ENCODE peak calls at places on chromosomes 7 and 10, in ten cellular contexts. T, J, D, V, W, E, L, H, P and Y are unnamed samples.

GRCh38 chr7:5508698-5509097 is 85.1 kb upstream of the TNRC18 start:
- DNase-seq in W (no peak), L (no peak), D (no peak), J (no peak), P (no peak), T (no peak), E (no peak), H (no peak), V (no peak), Y (no peak)

GRCh38 chr7:127390817-127391590 is 1.5 kb downstream of the ZNF800 start:
- DNase-seq in W (no peak), E (no peak), V (no peak), D (no peak), T (no peak), P (peak; percentile 40), H (no peak), J (no peak), L (no peak), Y (no peak)

GRCh38 chr10:114311023-114311422 is 72.0 kb downstream of the VWA2 start:
- DNase-seq in J (no peak), D (no peak), W (no peak), L (no peak), H (no peak), V (no peak), P (peak; percentile 11), T (no peak), E (no peak), Y (no peak)

GRCh38 chr7:326845-327304 is 36.9 kb downstream of the FOXL3 start:
- DNase-seq in V (no peak), H (peak; percentile 33), P (no peak), T (no peak), L (peak; percentile 24), W (peak; percentile 4), J (peak; percentile 78), D (no peak), E (no peak), Y (no peak)

GRCh38 chr10:69327463-69328345 is 49.4 kb downstream of the HK1 start:
- DNase-seq in L (peak; percentile 50), P (peak; percentile 78), H (no peak), W (peak; percentile 81), J (peak; percentile 55), T (peak; percentile 34), V (peak; percentile 62), D (peak; percentile 61), E (no peak), Y (peak; percentile 51)

GRCh38 chr10:4315529-4315928 is 510.5 kb upstream of the AKR1E2 start:
- DNase-seq in T (no peak), J (no peak), W (peak; percentile 96), L (peak; percentile 12), D (no peak), V (no peak), H (no peak), P (no peak), E (no peak), Y (no peak)

GRCh38 chr10:114548662-114549061 is 109.4 kb downstream of the ABLIM1 start:
- DNase-seq in V (peak; percentile 66), D (no peak), H (peak; percentile 67), J (peak; percentile 56), P (no peak), T (no peak), E (no peak), L (peak; percentile 53), W (peak; percentile 74), Y (no peak)

GRCh38 chr10:87734987-87735827 is 75.5 kb downstream of the PAPSS2 start:
- DNase-seq in H (peak; percentile 41), W (peak; percentile 68), J (peak; percentile 56), L (peak; percentile 48), T (no peak), V (peak; percentile 18), D (peak; percentile 61), E (no peak), P (no peak), Y (peak; percentile 60)

GRCh38 chr10:72085864-72086465 is 2.4 kb downstream of the SPOCK2 start:
- DNase-seq in W (no peak), J (no peak), L (no peak), P (no peak), D (no peak), V (no peak), H (no peak), E (no peak), T (no peak), Y (peak; percentile 17)

GRCh38 chr10:72085166-72085565 is 3.2 kb downstream of the SPOCK2 start:
- DNase-seq in J (no peak), T (no peak), V (no peak), E (no peak), D (no peak), L (no peak), W (no peak), H (no peak), P (no peak), Y (peak; percentile 15)

GRCh38 chr10:72087392-72087968 is 871 bp downstream of the SPOCK2 start:
- DNase-seq in V (no peak), D (peak; percentile 52), T (peak; percentile 51), H (no peak), E (no peak), L (no peak), J (peak; percentile 33), P (no peak), W (no peak), Y (peak; percentile 67)

GRCh38 chr10:72087969-72088878 is at the start of gene SPOCK2:
- DNase-seq in W (peak; percentile 7), H (no peak), L (no peak), V (no peak), J (no peak), P (no peak), T (peak; percentile 73), D (peak; percentile 53), E (no peak), Y (peak; percentile 70)

DNA sequence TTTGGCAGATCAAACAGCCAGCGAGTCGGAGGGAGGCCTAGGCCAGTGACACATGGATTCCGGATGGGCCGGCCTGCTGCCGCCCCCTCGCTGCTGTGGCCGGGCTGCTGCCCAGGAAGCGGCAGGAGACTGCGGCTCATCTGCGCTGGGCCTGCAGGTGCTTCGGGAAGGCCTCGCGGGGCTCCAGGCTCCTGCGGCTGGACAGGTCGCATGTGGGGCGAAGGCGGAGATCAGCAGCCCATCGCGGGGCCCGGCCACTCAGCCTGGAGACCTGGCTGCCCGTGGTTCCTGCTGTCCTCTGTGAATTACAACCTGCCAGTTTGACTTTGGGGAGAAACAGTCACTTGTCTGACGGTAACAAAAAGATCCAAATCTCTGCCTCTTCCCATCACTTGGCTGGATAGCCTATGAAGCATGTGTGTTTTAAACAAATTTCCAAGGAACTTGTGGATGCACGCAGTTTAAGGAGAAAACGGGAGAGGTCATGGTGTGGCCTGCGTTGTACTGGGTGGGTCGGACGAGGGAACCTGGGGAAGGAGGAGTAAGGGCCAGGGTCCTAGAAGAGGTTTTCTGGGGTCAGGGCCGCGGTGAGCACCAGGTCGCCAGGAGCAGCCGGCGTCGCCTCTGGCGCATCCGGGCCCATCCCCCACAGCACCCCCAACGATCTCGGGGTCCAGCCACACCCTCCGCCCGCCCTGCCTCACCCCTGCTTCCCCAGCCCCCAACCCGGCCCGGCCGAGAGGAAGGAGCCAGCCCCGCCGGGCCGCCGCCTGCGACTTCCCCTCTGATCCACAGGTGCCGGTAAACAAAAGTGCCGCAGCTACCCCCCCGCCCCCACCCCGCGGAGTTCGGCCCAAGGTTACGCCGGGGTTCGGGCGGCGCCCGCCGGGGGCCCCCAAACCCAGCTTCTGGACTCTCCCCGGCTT is 1.6 kb downstream of the SPOCK2 start:
- DNase-seq in L (no peak), D (peak; percentile 53), V (no peak), T (peak; percentile 75), H (no peak), P (no peak), J (no peak), E (no peak), W (no peak), Y (peak; percentile 58)
- TF ChIP-seq CTCF in L (no peak), D (no peak), V (no peak), T (no peak), H (no peak), P (no peak), J (no peak), E (peak; percentile 15), W (no peak), Y (no peak)

DNA sequence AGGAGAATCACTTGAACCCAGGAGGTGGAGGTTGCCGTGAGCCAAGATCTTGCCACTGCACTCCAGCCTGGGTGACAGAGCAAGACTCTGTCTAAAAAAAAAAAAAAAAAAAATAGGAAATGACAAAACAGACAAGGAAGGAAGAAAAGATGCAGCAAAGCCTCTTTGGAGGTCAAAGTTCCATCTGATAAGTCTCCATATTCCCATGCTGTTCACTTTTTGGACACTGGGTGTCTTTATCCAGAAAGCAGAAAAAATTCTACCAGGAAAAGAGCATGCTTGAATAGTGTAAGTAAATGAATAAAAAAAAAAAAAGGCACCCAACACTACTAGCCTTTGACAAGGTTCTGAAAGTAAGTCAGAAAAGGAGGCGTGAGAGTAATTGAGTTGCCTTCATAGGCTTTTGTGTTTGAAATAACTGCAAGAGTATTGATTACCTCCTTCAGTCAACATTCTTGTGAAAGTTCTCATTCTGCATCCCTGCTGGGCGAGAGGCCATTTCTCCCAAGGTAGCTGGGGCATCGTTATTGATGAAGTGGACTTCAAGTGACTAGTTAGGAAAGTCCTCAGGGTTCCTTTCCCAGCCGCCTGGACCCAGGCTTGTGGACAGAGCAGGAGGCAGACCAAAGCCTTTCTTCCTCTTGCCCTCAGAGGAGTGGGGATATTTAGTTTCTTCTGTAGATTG is 133.3 kb upstream of the KIF5B start:
- DNase-seq in H (peak; percentile 70), W (peak; percentile 42), P (no peak), D (no peak), T (no peak), L (no peak), V (no peak), J (peak; percentile 57), E (no peak), Y (no peak)
- TF ChIP-seq CTCF in H (peak; percentile 12), W (peak; percentile 36), P (no peak), D (no peak), T (no peak), L (no peak), V (no peak), J (peak; percentile 32), E (peak; percentile 62), Y (no peak)

DNA sequence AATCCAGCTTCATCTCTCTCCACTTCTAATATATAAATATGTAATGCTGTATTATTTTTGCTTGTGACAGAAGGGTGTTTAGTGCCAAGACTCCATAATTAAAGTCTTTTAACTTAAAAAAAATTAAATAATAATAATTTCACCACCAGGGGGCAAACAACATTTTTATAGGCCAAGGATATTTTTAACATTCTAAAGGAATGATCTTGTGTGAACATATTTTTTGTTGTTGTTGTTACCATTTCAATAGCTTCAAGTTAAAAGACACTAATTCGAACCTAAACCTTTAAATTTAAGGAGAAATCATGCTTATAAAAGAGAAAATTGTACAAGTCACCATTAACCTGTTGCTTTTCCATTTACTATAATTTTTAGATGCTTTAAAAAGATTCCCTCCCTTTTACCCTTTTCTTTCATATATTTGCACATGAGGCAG is 7.5 kb upstream of the DNAJC1 start:
- DNase-seq in J (peak; percentile 18), W (peak; percentile 60), P (no peak), D (no peak), E (no peak), V (no peak), L (no peak), H (peak; percentile 19), T (no peak), Y (no peak)
- TF ChIP-seq CTCF in J (peak; percentile 65), W (no peak), P (no peak), D (no peak), E (peak; percentile 85), V (no peak), L (no peak), H (peak; percentile 61), T (peak; percentile 64), Y (no peak)

GRCh38 chr7:19988860-19989259 is 215.4 kb upstream of the TMEM196 start:
- DNase-seq in T (no peak), H (no peak), W (no peak), E (no peak), J (no peak), V (no peak), P (no peak), D (no peak), L (no peak), Y (no peak)

GRCh38 chr7:19984231-19984632 is 210.8 kb upstream of the TMEM196 start:
- DNase-seq in H (no peak), T (no peak), P (no peak), D (no peak), L (no peak), V (no peak), E (no peak), J (peak; percentile 14), W (no peak), Y (no peak)

GRCh38 chr7:19982841-19983835 is 209.7 kb upstream of the TMEM196 start:
- DNase-seq in J (peak; percentile 59), T (no peak), D (no peak), W (peak; percentile 89), V (peak; percentile 45), L (peak; percentile 87), E (no peak), H (peak; percentile 69), P (no peak), Y (no peak)
- TF ChIP-seq CTCF in J (peak; percentile 48), T (no peak), D (peak; percentile 56), W (peak; percentile 56), V (no peak), L (peak; percentile 67), E (peak; percentile 66), H (peak; percentile 7), P (no peak), Y (peak; percentile 61)